ENCODE peak calls at places on chromosomes 12 and 14, in four cellular contexts. P is ovary, B is heart right ventricle, W is pancreas. I is an unnamed sample.

GRCh38 chr14:29521526-29522137 is 406.0 kb downstream of the PRKD1 start:
- DNase-seq in P (no peak), B (no peak), W (no peak), I (no peak)

GRCh38 chr12:52025301-52026172 is 18.8 kb downstream of the TAMALIN start:
- DNase-seq in P (peak), B (peak), W (peak), I (peak)

GRCh38 chr12:26701604-26702215 is 131.3 kb downstream of the ITPR2 start:
- DNase-seq in P (no peak), B (no peak), W (no peak), I (no peak)

GRCh38 chr14:58298477-58298879 is at the start of gene ARID4A:
- DNase-seq in P (peak), B (peak), W (peak), I (no peak)

GRCh38 chr12:7060353-7060954 is at the start of gene C1S:
- DNase-seq in P (peak), B (peak), W (peak), I (peak)

GRCh38 chr12:6871052-6871957 is 1.8 kb downstream of the SPSB2 start:
- DNase-seq in P (no peak), B (no peak), W (no peak), I (no peak)

GRCh38 chr12:7395950-7396349 is 48.0 kb downstream of the CD163L1 start:
- DNase-seq in P (no peak), B (no peak), W (no peak), I (no peak)

GRCh38 chr12:96210376-96211055 is 16.3 kb downstream of the ELK3 start:
- DNase-seq in P (no peak), B (no peak), W (no peak), I (no peak)

GRCh38 chr14:98347686-98348085 is 924.3 kb downstream of the BCL11B start:
- DNase-seq in P (no peak), B (no peak), W (no peak), I (no peak)

GRCh38 chr14:58560208-58560607 is 77.6 kb upstream of the DACT1 start:
- DNase-seq in P (no peak), B (no peak), W (no peak), I (no peak)

GRCh38 chr14:90388982-90389381 is 7.8 kb upstream of the CALM1 start:
- DNase-seq in P (no peak), B (no peak), W (no peak), I (no peak)

GRCh38 chr12:103799504-103800251 is 41.4 kb downstream of the NT5DC3 start:
- DNase-seq in P (no peak), B (no peak), W (no peak), I (no peak)

GRCh38 chr12:103800252-103800771 is 40.7 kb downstream of the NT5DC3 start:
- DNase-seq in P (peak), B (peak), W (peak), I (peak)

GRCh38 chr12:103803847-103804246 is 37.2 kb downstream of the NT5DC3 start:
- DNase-seq in P (no peak), B (no peak), W (no peak), I (no peak)

GRCh38 chr12:103802586-103802886 is 38.5 kb downstream of the NT5DC3 start:
- DNase-seq in P (no peak), B (no peak), W (no peak), I (no peak)

GRCh38 chr12:103801709-103802585 is 39.1 kb downstream of the NT5DC3 start:
- DNase-seq in P (no peak), B (no peak), W (no peak), I (no peak)
- H3K27ac ChIP-seq in P (no peak), B (no peak), W (no peak), I (no peak)

GRCh38 chr14:49582211-49582977 is 3.8 kb downstream of the RPS29 start:
- DNase-seq in P (no peak), B (no peak), W (no peak), I (no peak)
- H3K4me3 ChIP-seq in P (no peak), B (no peak), W (no peak), I (no peak)

GRCh38 chr14:64766430-64767151 is 62.4 kb downstream of the PLEKHG3 start:
- DNase-seq in P (no peak), B (no peak), W (no peak), I (no peak)

GRCh38 chr14:64765740-64766302 is 61.6 kb downstream of the PLEKHG3 start:
- DNase-seq in P (no peak), B (no peak), W (no peak), I (no peak)

GRCh38 chr14:64763089-64763782 is 59.0 kb downstream of the PLEKHG3 start:
- DNase-seq in P (no peak), B (no peak), W (no peak), I (no peak)

GRCh38 chr14:64763801-64764511 is 59.7 kb downstream of the PLEKHG3 start:
- DNase-seq in P (peak), B (no peak), W (no peak), I (no peak)

DNA sequence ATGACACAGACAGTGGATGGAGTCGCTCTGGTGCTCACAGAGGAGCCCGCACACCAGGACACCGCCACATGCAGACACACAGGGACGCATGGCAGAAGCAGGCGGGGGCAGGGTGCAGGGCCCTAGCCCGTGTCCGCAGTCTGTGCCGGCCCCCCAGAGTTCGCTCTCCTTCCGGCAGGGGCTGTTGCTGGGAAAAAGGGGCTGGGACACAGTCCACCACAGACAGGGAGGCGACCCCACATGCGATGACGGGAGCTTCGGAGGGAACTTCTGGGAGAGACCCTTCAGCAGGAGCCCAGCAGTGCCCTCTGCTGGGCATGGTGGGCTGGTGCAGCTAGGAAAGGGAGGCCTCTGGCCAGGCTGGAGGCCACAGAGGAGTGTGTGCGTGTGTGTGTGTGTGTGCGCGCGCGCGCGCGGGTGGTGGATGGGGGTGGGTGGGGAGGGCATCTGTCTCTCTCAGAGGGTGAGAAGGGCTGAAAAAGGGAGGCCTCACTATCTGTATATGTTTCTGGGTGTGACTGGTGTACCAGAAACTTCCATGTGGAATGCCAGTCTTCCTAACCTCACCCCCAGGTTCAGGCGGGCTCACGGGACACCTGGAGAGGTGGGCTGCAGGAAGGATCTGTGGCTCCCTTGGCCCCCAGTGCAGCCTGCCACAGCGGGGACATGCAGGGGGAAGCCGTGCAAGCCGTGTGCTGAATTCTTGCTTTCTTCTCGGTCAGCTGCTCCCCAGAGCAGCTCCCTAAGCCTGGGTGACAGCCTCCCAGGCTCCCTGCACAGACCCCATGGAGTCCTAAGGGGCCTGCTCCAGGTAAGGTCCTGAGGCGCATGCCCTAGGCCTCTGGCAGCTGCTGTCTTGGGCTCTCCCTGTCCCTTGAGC is 60.7 kb downstream of the PLEKHG3 start:
- DNase-seq in P (peak), B (peak), W (peak), I (peak)
- H3K27ac ChIP-seq in P (peak), B (peak), W (no peak), I (no peak)

DNA sequence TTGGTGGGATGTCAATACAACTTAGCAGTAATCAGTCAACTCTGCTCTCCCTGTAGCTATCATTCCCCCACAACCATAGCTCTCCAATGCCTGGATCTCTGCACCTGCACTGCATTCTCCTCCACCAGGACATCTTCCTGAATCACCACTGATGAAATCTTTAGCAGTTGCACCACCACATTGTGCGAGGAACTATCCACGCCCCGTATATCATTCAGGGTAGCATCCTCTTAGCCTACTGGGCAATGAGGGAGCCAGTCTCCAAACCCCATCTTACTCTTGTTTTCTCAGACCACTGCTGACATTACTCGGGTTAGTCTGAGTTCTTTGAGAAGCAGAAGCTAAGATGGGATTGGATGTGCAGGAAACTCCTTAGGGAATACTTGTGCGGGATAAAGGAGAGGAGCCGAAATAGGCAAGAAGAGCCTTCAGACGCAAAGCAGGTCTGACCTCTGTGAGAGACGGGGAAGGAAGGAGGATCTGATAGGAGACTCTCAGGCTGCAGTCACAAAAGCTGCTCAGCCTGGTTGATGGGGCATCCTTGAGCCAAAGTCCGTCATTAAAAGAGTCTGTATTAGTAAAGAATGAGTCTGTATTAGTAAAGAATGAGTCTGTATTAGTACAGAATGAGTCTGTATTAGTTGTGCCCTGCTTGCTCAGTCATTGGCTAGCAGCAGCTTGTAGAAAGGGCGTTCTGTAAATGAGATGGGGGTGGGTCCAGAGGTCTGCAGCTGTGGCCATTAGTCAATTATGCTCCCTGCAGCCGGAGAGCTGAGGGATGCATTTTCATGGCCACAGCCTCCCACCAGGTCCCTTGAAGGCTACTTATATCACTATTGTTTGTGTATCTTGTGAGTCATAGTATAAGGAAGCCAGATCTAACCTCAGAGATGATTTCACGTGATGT is 49.6 kb upstream of the RASSF3 start:
- DNase-seq in P (no peak), B (no peak), W (no peak), I (no peak)
- H3K4me3 ChIP-seq in P (no peak), B (no peak), W (no peak), I (no peak)

I was measured in prostate gland.